ENCODE peak calls at places on chromosomes 1 and 21, in six cellular contexts. C is IMR-90, I is sigmoid colon, T is lower leg skin, B is GM12892, L is GM12891. E is an unnamed sample.

GRCh38 chr1:223667484-223668182 is 2.1 kb upstream of the CAPN8 start:
- DNase-seq in C (no peak), T (no peak), L (no peak), B (no peak), I (no peak), E (no peak)

GRCh38 chr1:213905315-213905714 is 82.5 kb upstream of the PROX1 start:
- DNase-seq in L (no peak), B (no peak), I (no peak), T (no peak), C (no peak), E (no peak)

GRCh38 chr1:8238141-8239038 is 79.5 kb upstream of the SLC45A1 start:
- DNase-seq in C (peak; percentile 99), L (no peak), I (no peak), T (no peak), B (no peak), E (no peak)

GRCh38 chr21:42010507-42011493 is 640 bp upstream of the ZBTB21 start:
- DNase-seq in L (no peak), C (no peak), I (no peak), B (peak; percentile 48), T (no peak), E (peak; percentile 55)

GRCh38 chr1:184418955-184419733 is 32.3 kb downstream of the C1orf21 start:
- DNase-seq in I (no peak), B (no peak), C (peak; percentile 78), L (no peak), T (no peak), E (no peak)

GRCh38 chr1:220991959-220992704 is 112.9 kb downstream of the HLX start:
- DNase-seq in T (no peak), C (peak; percentile 21), B (no peak), L (no peak), I (no peak), E (no peak)

GRCh38 chr1:163063131-163064059 is 5.8 kb upstream of the RGS4 start:
- DNase-seq in T (no peak), B (no peak), C (no peak), I (no peak), L (no peak), E (no peak)

GRCh38 chr1:234691567-234691966 is 81.6 kb upstream of the IRF2BP2 start:
- DNase-seq in T (no peak), C (peak; percentile 50), B (no peak), I (no peak), L (no peak), E (no peak)

GRCh38 chr1:203405703-203406430 is 54.9 kb upstream of the FMOD start:
- DNase-seq in B (no peak), L (no peak), T (no peak), C (no peak), I (peak; percentile 79), E (no peak)

GRCh38 chr1:218499021-218499691 is 154.0 kb downstream of the TGFB2 start:
- DNase-seq in T (no peak), L (no peak), C (peak; percentile 79), B (no peak), I (no peak), E (peak; percentile 4)

GRCh38 chr1:84103197-84103992 is 40.7 kb upstream of the PRKACB start:
- DNase-seq in L (no peak), I (peak; percentile 77), B (no peak), C (peak; percentile 93), T (no peak), E (peak; percentile 76)

GRCh38 chr1:36359911-36360310 is 25.8 kb downstream of the STK40 start:
- DNase-seq in T (no peak), I (no peak), C (peak; percentile 37), B (no peak), L (no peak), E (no peak)
- TF ChIP-seq POLR2A in T (no peak), I (no peak), C (no peak), B (no peak), L (no peak), E (no peak)

GRCh38 chr1:167627865-167628641 is 2.0 kb upstream of the RCSD1 start:
- DNase-seq in L (peak; percentile 56), T (no peak), C (no peak), B (peak; percentile 58), I (no peak), E (peak; percentile 96)

GRCh38 chr1:167628754-167629515 is 1.1 kb upstream of the RCSD1 start:
- DNase-seq in L (no peak), B (no peak), I (no peak), T (no peak), C (no peak), E (no peak)

GRCh38 chr1:167631386-167631941 is 1.4 kb downstream of the RCSD1 start:
- DNase-seq in C (no peak), I (no peak), L (no peak), T (no peak), B (no peak), E (no peak)

GRCh38 chr1:167630568-167631385 is 745 bp downstream of the RCSD1 start:
- DNase-seq in B (no peak), I (no peak), C (no peak), T (no peak), L (no peak), E (peak; percentile 53)

DNA sequence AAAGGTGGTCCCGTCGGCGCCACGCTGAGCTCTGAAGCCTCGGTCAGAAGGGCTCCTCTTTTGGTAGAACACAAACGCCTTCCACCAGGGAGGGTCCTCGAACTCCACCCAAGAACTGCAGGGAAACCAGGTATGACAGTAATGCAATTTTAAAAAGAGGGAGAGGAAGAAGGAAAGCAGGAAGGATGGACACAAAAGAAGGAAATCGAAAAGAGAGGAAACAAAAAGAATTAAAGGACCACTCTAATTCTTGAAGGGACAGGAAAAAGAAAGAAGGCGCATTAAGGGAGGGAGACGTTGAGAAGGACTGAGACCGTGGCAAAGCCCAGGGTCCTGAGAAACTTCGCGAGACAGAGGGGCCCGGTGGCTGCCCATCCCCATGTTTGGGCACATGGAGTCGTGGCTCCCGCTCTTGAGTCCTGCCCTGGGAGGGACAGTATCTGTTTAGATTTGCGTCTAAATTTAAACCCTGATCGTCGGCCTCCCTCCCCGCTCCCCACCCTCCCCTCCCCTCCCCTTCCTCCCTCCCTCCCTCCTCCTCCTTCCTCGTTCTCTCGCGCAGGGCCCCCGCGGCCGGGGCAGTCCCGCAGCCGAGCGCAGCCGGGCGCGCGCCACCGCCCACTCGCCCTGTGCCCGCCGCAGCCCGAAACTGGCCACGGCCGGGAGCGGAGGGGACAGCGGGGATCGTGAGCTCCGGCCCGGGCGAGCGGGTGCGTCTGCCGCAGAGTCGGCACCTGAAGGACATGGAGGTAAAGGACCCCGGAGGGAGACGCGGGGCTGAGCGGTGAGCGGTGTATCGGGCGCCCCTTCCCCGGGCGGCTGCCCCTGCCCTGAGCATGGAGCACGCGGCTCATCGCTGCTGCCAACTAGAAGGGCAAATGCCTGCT is at the start of gene RCSD1:
- DNase-seq in T (no peak), L (peak; percentile 48), B (peak; percentile 67), C (no peak), I (no peak), E (peak; percentile 86)
- TF ChIP-seq POLR2A in T (no peak), L (peak; percentile 65), B (peak; percentile 78), C (no peak), I (no peak), E (peak; percentile 55)

GRCh38 chr21:38994014-38994413 is 188.3 kb downstream of the ETS2 start:
- DNase-seq in I (no peak), B (no peak), L (no peak), T (no peak), C (no peak), E (no peak)

GRCh38 chr21:38993561-38993960 is 187.8 kb downstream of the ETS2 start:
- DNase-seq in T (peak; percentile 81), B (no peak), C (peak; percentile 92), I (peak; percentile 80), L (no peak), E (no peak)

GRCh38 chr21:38995071-38995669 is 188.1 kb downstream of the PSMG1 start:
- DNase-seq in L (no peak), B (no peak), I (no peak), T (no peak), C (no peak), E (no peak)

GRCh38 chr21:38990424-38990794 is 184.7 kb downstream of the ETS2 start:
- DNase-seq in I (peak; percentile 77), B (no peak), T (no peak), C (no peak), L (no peak), E (no peak)

GRCh38 chr21:38992737-38993136 is 187.0 kb downstream of the ETS2 start:
- DNase-seq in I (no peak), B (no peak), T (no peak), L (no peak), C (no peak), E (no peak)
- TF ChIP-seq POLR2A in I (no peak), B (no peak), T (no peak), L (no peak), C (no peak), E (no peak)

GRCh38 chr1:208222376-208223110 is 21.6 kb downstream of the PLXNA2 start:
- DNase-seq in I (no peak), C (no peak), B (no peak), T (no peak), L (no peak), E (no peak)
- TF ChIP-seq POLR2A in I (no peak), C (no peak), B (no peak), T (no peak), L (no peak), E (no peak)

DNA sequence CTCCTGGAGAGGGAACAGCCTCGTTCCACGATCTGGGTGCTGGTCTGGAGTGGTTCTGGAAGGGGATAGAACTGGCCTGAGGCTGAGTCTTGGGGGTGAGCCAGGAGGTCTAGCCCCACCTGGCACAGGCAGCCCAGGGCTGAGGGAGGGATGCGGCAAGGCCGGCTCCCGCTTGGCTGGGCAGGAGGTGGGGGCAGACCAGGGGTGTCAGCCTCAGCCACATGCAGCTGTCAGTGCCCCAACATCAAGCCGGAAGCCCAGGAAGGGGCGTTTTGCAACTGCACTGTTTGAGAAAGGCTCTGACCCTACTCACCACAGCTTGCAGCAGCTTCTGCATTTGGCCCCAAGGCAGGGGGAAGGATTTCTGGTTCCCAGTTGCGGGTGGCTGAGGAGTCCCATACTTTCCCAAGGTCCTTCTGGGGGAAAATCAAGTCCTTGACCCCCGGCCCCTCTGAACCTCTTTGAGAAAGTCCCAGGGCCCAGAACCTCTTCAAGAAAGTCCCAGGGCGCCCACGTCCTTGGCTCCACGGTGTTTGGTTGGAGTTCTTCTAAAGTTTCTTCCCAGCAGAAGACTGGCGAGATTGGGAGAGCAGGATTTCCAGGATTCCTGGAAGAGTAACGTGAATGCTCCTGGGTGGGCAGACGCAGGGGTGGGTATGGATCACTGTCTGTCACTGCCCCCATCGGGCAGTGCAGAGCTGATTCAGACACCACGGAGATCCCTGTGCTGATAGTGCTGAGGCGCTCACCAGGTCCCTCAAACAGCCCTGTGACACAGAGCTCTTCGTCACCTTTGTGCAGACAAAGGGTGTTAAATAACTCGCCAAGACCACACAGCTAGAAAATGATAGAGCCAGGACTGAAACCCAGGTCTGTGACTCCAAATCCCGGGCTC is 2.2 kb downstream of the EFHD2 start:
- DNase-seq in B (peak; percentile 75), C (peak; percentile 47), T (peak; percentile 55), L (peak; percentile 74), I (no peak), E (peak; percentile 95)
- TF ChIP-seq POLR2A in B (peak; percentile 35), C (no peak), T (no peak), L (no peak), I (no peak), E (no peak)